ENCODE peak calls at places on chromosomes 6 and 20, in eight cellular contexts. T is GM23338, O is foreskin keratinocyte, D is left lung, N is mesendoderm, K is adipocyte, R is tibial nerve, C is hepatocyte. V is an unnamed sample. For H3K4me1, the result is how much of the 10 kb centered on the place peaks cover.

GRCh38 chr6:2033544-2033943 is 211.9 kb downstream of the GMDS start:
- DNase-seq in N (no peak), C (no peak), R (no peak), T (no peak), K (no peak), D (no peak), O (no peak), V (no peak)

GRCh38 chr6:53189554-53189953 is 40.9 kb upstream of the GCM1 start:
- DNase-seq in T (no peak), D (no peak), N (no peak), K (peak), R (no peak), C (no peak), O (peak), V (no peak)

GRCh38 chr6:98832282-98833100 is 1.9 kb upstream of the POU3F2 start:
- DNase-seq in K (peak), R (no peak), T (peak), C (peak), N (no peak), O (peak), D (peak), V (no peak)

GRCh38 chr6:34241351-34242215 is 4.9 kb downstream of the HMGA1 start:
- DNase-seq in C (no peak), N (no peak), K (no peak), R (no peak), D (peak), O (no peak), T (no peak), V (no peak)

GRCh38 chr20:47195573-47195972 is 160.9 kb downstream of the ZMYND8 start:
- DNase-seq in C (no peak), T (no peak), D (no peak), K (no peak), O (no peak), R (no peak), N (no peak), V (no peak)

GRCh38 chr20:10322073-10323012 is 103.7 kb downstream of the SNAP25 start:
- DNase-seq in T (no peak), O (no peak), K (peak), C (no peak), N (no peak), D (no peak), R (no peak), V (no peak)

GRCh38 chr6:94300424-94301144 is 881.2 kb upstream of the EPHA7 start:
- DNase-seq in O (no peak), C (no peak), R (no peak), D (no peak), T (no peak), K (no peak), N (no peak), V (no peak)

GRCh38 chr20:33020278-33021161 is 10.9 kb upstream of the BPIFB6 start:
- DNase-seq in C (no peak), O (no peak), N (no peak), K (no peak), D (no peak), R (no peak), T (no peak), V (no peak)

GRCh38 chr20:15005300-15005986 is 668.0 kb upstream of the FLRT3 start:
- DNase-seq in C (peak), T (no peak), K (peak), R (no peak), D (no peak), N (no peak), O (peak), V (no peak)

GRCh38 chr6:27592481-27593199 is 119.7 kb upstream of the ZNF184 start:
- DNase-seq in K (peak), D (no peak), T (peak), O (peak), C (peak), N (peak), R (no peak), V (no peak)

GRCh38 chr20:1894471-1894950 is 696 bp upstream of the SIRPA start:
- DNase-seq in C (peak), T (no peak), O (no peak), N (peak), R (no peak), K (peak), D (peak), V (peak)

GRCh38 chr6:127859956-127860355 is 40.9 kb downstream of the THEMIS start:
- DNase-seq in D (no peak), T (no peak), O (no peak), C (no peak), K (no peak), N (no peak), R (no peak), V (no peak)

DNA sequence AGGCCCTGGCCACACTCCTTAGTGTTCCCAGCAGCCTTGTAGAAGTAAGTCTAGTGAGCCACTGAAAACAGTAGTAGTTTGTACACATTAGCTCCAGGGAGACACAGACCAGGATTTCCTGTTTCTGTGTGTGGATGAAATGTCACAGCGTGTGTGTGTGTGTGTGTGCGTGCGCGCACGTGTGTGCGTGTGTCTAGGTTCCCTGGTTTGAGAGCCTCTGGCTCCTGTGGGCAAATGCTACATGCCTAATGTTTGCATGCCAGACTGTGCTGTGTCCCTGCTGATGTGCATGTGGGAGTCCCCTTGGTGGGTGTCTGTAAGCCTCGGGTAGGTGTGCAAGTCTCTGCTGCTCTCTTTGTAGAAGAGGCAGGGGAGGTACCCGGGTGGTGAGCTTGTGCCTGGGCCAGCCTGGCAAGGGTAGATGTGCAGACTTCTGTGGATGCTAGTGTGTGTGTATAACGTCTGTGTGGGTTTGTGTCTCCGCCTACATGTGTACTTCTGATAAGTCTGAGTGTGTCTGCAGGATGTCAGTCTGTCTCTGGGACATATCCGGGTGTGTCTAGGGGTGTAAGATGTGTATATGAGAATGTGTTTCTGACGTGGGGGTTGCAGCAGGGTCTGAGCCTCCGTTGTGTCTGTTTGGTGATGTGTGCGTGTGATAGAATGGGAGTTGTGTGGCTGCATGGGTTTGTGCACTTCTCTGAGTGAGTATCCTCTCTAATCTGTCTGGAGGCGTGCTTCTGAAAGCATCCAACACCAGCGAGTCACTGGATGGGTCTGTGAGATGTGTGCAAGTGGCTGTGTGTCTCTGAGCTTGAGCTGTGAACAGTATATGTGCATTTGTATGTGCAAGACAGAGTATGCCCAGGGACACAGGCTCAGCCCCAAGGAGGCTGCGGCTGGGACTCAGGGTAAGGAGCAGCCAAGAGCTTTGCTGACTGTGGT is 19.0 kb upstream of the TLDC2 start:
- DNase-seq in D (no peak), C (no peak), T (no peak), O (no peak), R (no peak), K (peak), N (no peak), V (no peak)
- H3K4me1 ChIP-seq in D (half or more), C (under half), T (under half), O (under half), R (half or more), K (half or more), N (under half), V (under half)

DNA sequence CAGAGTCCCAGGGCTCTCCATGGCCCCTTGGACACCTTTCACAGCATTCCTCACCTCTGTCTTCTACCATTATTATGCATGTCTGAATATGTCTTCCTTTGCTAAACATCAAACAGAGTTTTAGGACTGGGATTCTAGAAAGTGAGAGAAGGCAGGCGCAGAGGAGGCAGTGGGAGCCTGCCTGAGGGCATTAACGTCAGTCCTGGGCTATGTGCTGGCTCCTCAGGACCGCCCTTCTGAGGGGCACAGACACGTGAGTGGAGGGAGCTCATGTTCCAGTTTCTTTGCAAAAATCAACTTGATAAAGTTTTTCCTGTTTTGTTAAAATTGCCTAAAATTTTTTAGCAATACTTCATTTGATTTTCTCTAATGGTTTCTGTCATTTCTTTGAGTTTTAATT is 38.0 kb downstream of the C6orf15 start:
- DNase-seq in D (no peak), T (no peak), N (no peak), K (peak), R (no peak), C (peak), O (peak), V (no peak)
- H3K4me1 ChIP-seq in D (under half), T (under half), N (under half), K (under half), R (under half), C (under half), O (under half), V (under half)

GRCh38 chr6:43275782-43276179 is 22.3 kb upstream of the SLC22A7 start:
- DNase-seq in R (no peak), N (no peak), K (no peak), O (no peak), C (no peak), T (peak), D (peak), V (no peak)

GRCh38 chr6:43271944-43272343 is 26.1 kb upstream of the SLC22A7 start:
- DNase-seq in T (no peak), D (no peak), N (no peak), O (no peak), K (no peak), R (no peak), C (no peak), V (no peak)

GRCh38 chr6:43274127-43274915 is 23.7 kb upstream of the SLC22A7 start:
- DNase-seq in R (no peak), T (no peak), N (no peak), D (no peak), C (no peak), K (no peak), O (no peak), V (no peak)

GRCh38 chr6:43274916-43275597 is 23.0 kb upstream of the SLC22A7 start:
- DNase-seq in K (peak), T (peak), N (no peak), R (no peak), O (no peak), C (peak), D (peak), V (no peak)

GRCh38 chr6:43273707-43274106 is 24.4 kb upstream of the SLC22A7 start:
- DNase-seq in K (no peak), D (no peak), R (no peak), T (no peak), O (no peak), C (no peak), N (no peak), V (no peak)
- H3K4me1 ChIP-seq in K (under half), D (under half), R (under half), T (under half), O (under half), C (half or more), N (under half), V (under half)

DNA sequence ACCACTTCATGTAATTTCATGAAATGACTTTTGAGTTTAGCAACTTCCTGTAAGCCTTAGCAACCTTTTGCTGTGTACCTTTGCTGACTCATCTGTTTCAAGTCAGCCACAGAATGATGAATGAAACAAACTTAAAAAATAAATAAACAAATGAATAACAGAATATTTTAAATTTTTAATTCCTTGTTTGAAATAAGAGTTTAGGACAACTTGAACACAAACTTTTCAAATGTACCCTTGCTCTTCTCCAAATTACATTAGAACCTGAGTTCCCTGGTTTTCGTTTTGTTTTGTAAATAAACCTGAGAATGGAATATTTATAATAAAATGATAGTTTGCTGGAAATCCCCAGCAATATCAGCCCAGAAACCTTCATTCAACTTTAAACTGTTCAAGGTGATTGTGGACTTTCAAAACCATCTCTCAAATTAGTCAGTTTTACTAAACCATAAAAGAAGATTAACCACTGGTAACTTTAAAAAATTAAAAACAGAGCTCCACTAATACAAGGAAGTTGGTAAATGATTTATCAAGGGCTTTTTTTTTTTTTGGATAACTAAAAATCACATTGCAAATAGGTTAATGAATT is 10.1 kb downstream of the MBOAT1 start:
- DNase-seq in N (peak), C (peak), O (peak), K (peak), D (no peak), R (no peak), T (no peak), V (no peak)
- H3K4me1 ChIP-seq in N (under half), C (under half), O (under half), K (under half), D (half or more), R (under half), T (under half), V (under half)

GRCh38 chr20:57480444-57481152 is 44.3 kb downstream of the CTCFL start:
- DNase-seq in C (no peak), N (no peak), K (no peak), D (no peak), T (no peak), O (no peak), R (no peak), V (peak)

GRCh38 chr20:57481281-57481711 is 43.6 kb downstream of the CTCFL start:
- DNase-seq in R (no peak), T (no peak), D (no peak), N (no peak), K (no peak), C (no peak), O (no peak), V (peak)

GRCh38 chr20:57478176-57478575 is 46.8 kb downstream of the CTCFL start:
- DNase-seq in T (no peak), R (no peak), K (no peak), O (no peak), D (no peak), N (no peak), C (no peak), V (no peak)

GRCh38 chr20:57476641-57477461 is 48.1 kb downstream of the CTCFL start:
- DNase-seq in D (no peak), K (no peak), C (no peak), O (no peak), N (no peak), R (no peak), T (no peak), V (no peak)

GRCh38 chr20:57479196-57479595 is 45.7 kb downstream of the CTCFL start:
- DNase-seq in O (no peak), N (no peak), R (no peak), T (no peak), C (no peak), K (no peak), D (no peak), V (no peak)
- H3K4me1 ChIP-seq in O (under half), N (under half), R (under half), T (under half), C (under half), K (under half), D (under half), V (under half)

GRCh38 chr6:25918083-25918683 is 12.3 kb downstream of the SLC17A2 start:
- DNase-seq in O (no peak), C (no peak), N (no peak), D (no peak), R (no peak), K (no peak), T (no peak), V (no peak)

GRCh38 chr6:25925808-25926325 is 4.6 kb downstream of the SLC17A2 start:
- DNase-seq in C (no peak), T (no peak), K (no peak), D (no peak), N (no peak), R (no peak), O (no peak), V (no peak)

GRCh38 chr6:25922301-25922700 is 8.2 kb downstream of the SLC17A2 start:
- DNase-seq in T (no peak), R (no peak), O (no peak), K (peak), N (no peak), D (no peak), C (no peak), V (no peak)

GRCh38 chr6:25919657-25920056 is 10.8 kb downstream of the SLC17A2 start:
- DNase-seq in K (no peak), N (no peak), R (no peak), D (no peak), C (no peak), O (no peak), T (no peak), V (no peak)

GRCh38 chr6:25921525-25922203 is 8.8 kb downstream of the SLC17A2 start:
- DNase-seq in T (no peak), D (no peak), N (no peak), O (no peak), C (no peak), R (no peak), K (peak), V (no peak)
- H3K4me1 ChIP-seq in T (under half), D (under half), N (under half), O (under half), C (under half), R (under half), K (under half), V (under half)

GRCh38 chr6:37054171-37054570 is 48.7 kb downstream of the FGD2 start:
- DNase-seq in R (no peak), D (no peak), N (no peak), K (no peak), O (no peak), C (no peak), T (no peak), V (no peak)
- H3K4me1 ChIP-seq in R (under half), D (under half), N (under half), K (under half), O (under half), C (under half), T (under half), V (under half)

DNA sequence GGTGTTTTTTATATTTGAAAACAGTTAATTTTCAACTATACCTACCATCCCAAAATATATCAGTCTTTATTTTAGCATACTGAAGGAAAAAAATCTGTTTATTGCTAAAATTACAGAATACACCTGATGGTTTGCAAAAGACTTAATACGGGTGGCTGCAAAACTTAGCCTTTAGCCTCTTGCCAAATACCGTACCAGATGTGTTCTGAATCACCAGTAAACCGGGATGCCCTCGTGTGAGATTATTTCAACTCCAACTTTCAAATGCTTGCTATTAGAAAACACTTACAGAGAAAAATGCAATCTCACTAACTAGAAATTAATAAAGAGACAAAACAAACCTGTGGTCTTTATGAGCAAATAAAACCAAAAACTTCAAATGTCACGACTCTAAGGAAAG is 36.0 kb downstream of the REV3L start:
- DNase-seq in O (no peak), N (no peak), R (no peak), C (no peak), T (no peak), K (peak), D (no peak), V (no peak)
- H3K4me1 ChIP-seq in O (under half), N (under half), R (under half), C (under half), T (under half), K (under half), D (under half), V (under half)

GRCh38 chr6:116403205-116403604 is 32.5 kb downstream of the DSE start:
- DNase-seq in K (no peak), R (no peak), C (no peak), T (no peak), D (no peak), O (no peak), N (no peak), V (no peak)

GRCh38 chr6:116406678-116407345 is 36.1 kb downstream of the DSE start:
- DNase-seq in D (no peak), C (no peak), N (no peak), T (no peak), O (no peak), K (peak), R (no peak), V (no peak)

GRCh38 chr6:116405147-116405546 is 34.4 kb downstream of the DSE start:
- DNase-seq in R (no peak), N (no peak), O (no peak), K (peak), D (no peak), T (peak), C (peak), V (no peak)

GRCh38 chr6:116404706-116405105 is 34.0 kb downstream of the DSE start:
- DNase-seq in K (peak), C (no peak), D (no peak), R (no peak), N (no peak), O (no peak), T (no peak), V (no peak)

GRCh38 chr6:116405663-116406329 is 35.0 kb downstream of the DSE start:
- DNase-seq in R (no peak), D (no peak), O (no peak), K (peak), N (peak), C (no peak), T (peak), V (no peak)
- H3K4me1 ChIP-seq in R (under half), D (under half), O (under half), K (half or more), N (under half), C (under half), T (under half), V (under half)